ENCODE peak calls at places on chromosomes 1 and 21, in four cellular contexts. M is K562, V is HepG2, Y is GM12878. C is an unnamed sample.

GRCh38 chr1:118905206-118905605 is 82.9 kb downstream of the TBX15 start:
- DNase-seq in V (no peak), Y (no peak), M (no peak), C (no peak)

GRCh38 chr1:8169364-8170058 is 143.4 kb upstream of the ERRFI1 start:
- DNase-seq in M (no peak), Y (peak), V (peak), C (no peak)

GRCh38 chr1:242523968-242524570 is 428 bp downstream of the PLD5 start:
- DNase-seq in V (no peak), Y (no peak), M (peak), C (peak)

GRCh38 chr1:13616234-13616633 is 32.6 kb downstream of the PDPN start:
- DNase-seq in V (no peak), Y (no peak), M (no peak), C (no peak)

GRCh38 chr1:218390625-218391024 is 45.5 kb downstream of the TGFB2 start:
- DNase-seq in Y (no peak), V (no peak), M (no peak), C (no peak)

GRCh38 chr1:39737546-39738169 is 1.0 kb upstream of the PPIE start:
- DNase-seq in V (peak), M (no peak), Y (no peak), C (no peak)

GRCh38 chr1:160910351-160910750 is 25.4 kb upstream of the ITLN1 start:
- DNase-seq in M (no peak), Y (no peak), V (no peak), C (no peak)

GRCh38 chr1:233114159-233114558 is 163.7 kb downstream of the NTPCR start:
- DNase-seq in M (no peak), Y (no peak), V (no peak), C (no peak)

GRCh38 chr1:85580046-85580411 is 532 bp upstream of the CCN1 start:
- DNase-seq in Y (no peak), V (peak), M (no peak), C (peak)

GRCh38 chr1:159823401-159823800 is 3.3 kb upstream of the SLAMF8 start:
- DNase-seq in V (no peak), M (no peak), Y (no peak), C (no peak)

GRCh38 chr1:23799570-23800395 is 771 bp downstream of the GALE start:
- DNase-seq in V (peak), Y (no peak), M (peak), C (peak)

GRCh38 chr1:175129182-175129581 is 61.5 kb downstream of the TNN start:
- DNase-seq in Y (no peak), M (no peak), V (no peak), C (no peak)

GRCh38 chr1:27508139-27508665 is 18.2 kb upstream of the WASF2 start:
- DNase-seq in Y (no peak), V (peak), M (peak), C (no peak)

GRCh38 chr21:41251961-41252642 is 64.5 kb upstream of the FAM3B start:
- DNase-seq in Y (no peak), V (no peak), M (no peak), C (no peak)

GRCh38 chr1:46699670-46700069 is 19.2 kb downstream of the EFCAB14 start:
- DNase-seq in M (no peak), Y (no peak), V (no peak), C (no peak)

GRCh38 chr1:44147582-44147981 is 6.2 kb upstream of the KLF18 start:
- DNase-seq in V (no peak), Y (no peak), M (no peak), C (no peak)

GRCh38 chr1:198711837-198712236 is 73.0 kb downstream of the PTPRC start:
- DNase-seq in Y (no peak), M (no peak), V (no peak), C (no peak)

GRCh38 chr21:44428281-44428942 is 26.9 kb upstream of the LRRC3 start:
- DNase-seq in V (peak), Y (no peak), M (peak), C (peak)

GRCh38 chr1:234866007-234866866 is 256.3 kb upstream of the IRF2BP2 start:
- DNase-seq in Y (no peak), V (peak), M (peak), C (no peak)

GRCh38 chr1:244628719-244629299 is 24.1 kb upstream of the DESI2 start:
- DNase-seq in Y (no peak), V (no peak), M (no peak), C (no peak)

GRCh38 chr1:107866870-107867269 is 98.1 kb downstream of the VAV3 start:
- DNase-seq in M (no peak), Y (no peak), V (no peak), C (no peak)

GRCh38 chr1:43465694-43466152 is 12.0 kb upstream of the HYI start:
- DNase-seq in Y (no peak), V (peak), M (no peak), C (no peak)

GRCh38 chr1:108653431-108654105 is 7.3 kb downstream of the HENMT1 start:
- DNase-seq in Y (no peak), M (no peak), V (no peak), C (no peak)

GRCh38 chr1:197130677-197131304 is 15.7 kb downstream of the ASPM start:
- DNase-seq in Y (no peak), M (no peak), V (no peak), C (no peak)

GRCh38 chr1:146001734-146002133 is 5.4 kb upstream of the TXNIP start:
- DNase-seq in Y (no peak), M (no peak), V (no peak), C (no peak)

GRCh38 chr1:19205845-19206244 is 4.2 kb downstream of the UBR4 start:
- DNase-seq in V (no peak), Y (no peak), M (no peak), C (no peak)

GRCh38 chr1:26482921-26483320 is 10.7 kb downstream of the HMGN2 start:
- DNase-seq in M (no peak), Y (no peak), V (no peak), C (no peak)

GRCh38 chr1:109652446-109652845 is 3.5 kb upstream of the GSTM4 start:
- DNase-seq in Y (no peak), V (no peak), M (no peak), C (no peak)

GRCh38 chr1:27548858-27549719 is 54.9 kb downstream of the AHDC1 start:
- DNase-seq in Y (no peak), M (no peak), V (no peak), C (no peak)

GRCh38 chr1:205054013-205054412 is 11.0 kb downstream of the CNTN2 start:
- DNase-seq in M (no peak), Y (no peak), V (no peak), C (no peak)

GRCh38 chr1:234541281-234541975 is 62.4 kb upstream of the TARBP1 start:
- DNase-seq in V (no peak), Y (no peak), M (no peak), C (no peak)

GRCh38 chr1:225483818-225484656 is 56.2 kb upstream of the LBR start:
- DNase-seq in M (no peak), V (no peak), Y (no peak), C (peak)

GRCh38 chr1:58745086-58745485 is 38.8 kb downstream of the JUN start:
- DNase-seq in M (no peak), Y (no peak), V (no peak), C (no peak)

GRCh38 chr1:6246497-6247295 is 2.7 kb downstream of the HES3 start:
- DNase-seq in Y (no peak), M (peak), V (peak), C (peak)

GRCh38 chr1:159752135-159752580 is 28.6 kb upstream of the DUSP23 start:
- DNase-seq in V (peak), Y (no peak), M (no peak), C (no peak)

GRCh38 chr1:116836099-116836498 is 73.6 kb upstream of the PTGFRN start:
- DNase-seq in M (no peak), Y (no peak), V (no peak), C (no peak)

GRCh38 chr1:168116327-168116799 is 20.4 kb downstream of the GPR161 start:
- DNase-seq in V (no peak), Y (no peak), M (no peak), C (no peak)

GRCh38 chr1:30908886-30909777 is 574 bp upstream of the SDC3 start:
- DNase-seq in M (no peak), Y (no peak), V (no peak), C (no peak)

GRCh38 chr1:30907390-30907640 is 1.2 kb downstream of the SDC3 start:
- DNase-seq in V (no peak), Y (no peak), M (no peak), C (no peak)

GRCh38 chr1:30906631-30907389 is 1.7 kb downstream of the SDC3 start:
- DNase-seq in V (no peak), Y (no peak), M (no peak), C (no peak)

GRCh38 chr1:30908446-30908885 is at the start of gene SDC3:
- DNase-seq in M (peak), Y (no peak), V (no peak), C (no peak)

GRCh38 chr1:30907641-30908445 is 715 bp downstream of the SDC3 start:
- DNase-seq in M (peak), V (no peak), Y (no peak), C (no peak)
- TF ChIP-seq CREM in M (no peak), V (no peak), Y (no peak), C (no peak)

GRCh38 chr1:161962094-161962887 is 61.4 kb downstream of the OLFML2B start:
- DNase-seq in Y (peak), M (no peak), V (no peak), C (no peak)
- TF ChIP-seq ATF3 in Y (no peak), M (no peak), V (no peak), C (no peak)

DNA sequence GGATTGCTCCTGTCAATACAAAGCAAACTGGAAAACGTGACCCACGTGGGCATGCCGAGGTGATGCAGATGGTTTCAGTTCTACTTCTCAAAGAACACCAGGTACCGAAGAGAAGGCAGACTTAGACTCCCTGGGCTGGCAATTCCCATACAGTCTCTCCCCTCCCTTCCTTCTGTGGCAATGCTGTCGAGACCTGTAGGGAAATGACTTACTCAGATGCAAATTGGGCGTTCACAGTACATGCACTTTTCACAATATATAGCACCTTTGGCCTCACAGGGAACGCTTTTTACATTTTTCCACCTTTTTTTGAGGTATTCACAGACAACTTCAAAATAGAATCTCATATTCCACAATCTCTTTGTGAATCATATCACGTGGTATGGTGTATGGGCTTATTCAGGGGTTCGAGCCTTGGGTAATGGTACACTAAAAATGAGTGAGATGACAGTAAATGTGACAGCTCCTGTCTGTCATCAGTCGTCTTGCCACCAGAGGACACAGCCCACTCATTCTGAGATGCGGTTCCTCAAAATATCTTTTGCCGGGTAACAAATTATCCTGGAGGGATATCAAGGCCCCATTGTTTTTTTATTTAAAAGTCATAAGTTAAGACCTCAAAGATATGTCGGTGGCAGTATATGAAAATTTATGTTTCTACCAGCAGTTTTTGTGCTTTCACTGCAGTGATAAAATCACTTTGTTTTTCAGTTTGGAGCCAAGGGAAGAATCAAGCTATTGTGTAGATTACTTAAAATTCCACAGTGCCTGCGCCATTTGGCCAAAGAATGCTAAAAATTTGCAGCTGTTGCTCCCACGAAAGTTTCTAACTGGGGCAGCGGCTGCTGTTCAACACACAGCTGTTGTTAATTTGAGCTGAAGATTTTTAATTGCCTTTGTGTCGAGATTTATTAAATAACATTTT is 168.4 kb downstream of the ZZZ3 start:
- DNase-seq in M (no peak), Y (no peak), V (no peak), C (peak)
- TF ChIP-seq CREM in M (no peak), Y (no peak), V (no peak), C (no peak)

GRCh38 chr1:42135426-42135825 is 17.8 kb upstream of the GUCA2B start:
- DNase-seq in V (no peak), Y (no peak), M (no peak), C (no peak)

GRCh38 chr1:42136466-42136865 is 16.7 kb upstream of the GUCA2B start:
- DNase-seq in V (no peak), M (no peak), Y (no peak), C (no peak)

GRCh38 chr1:42139444-42139843 is 13.8 kb upstream of the GUCA2B start:
- DNase-seq in Y (no peak), V (no peak), M (no peak), C (no peak)

GRCh38 chr1:42140191-42140590 is 13.0 kb upstream of the GUCA2B start:
- DNase-seq in V (no peak), M (no peak), Y (no peak), C (no peak)

GRCh38 chr1:42137766-42138165 is 15.4 kb upstream of the GUCA2B start:
- DNase-seq in M (no peak), V (no peak), Y (no peak), C (no peak)
- TF ChIP-seq ATF3 in M (no peak), V (no peak), Y (no peak), C (no peak)

DNA sequence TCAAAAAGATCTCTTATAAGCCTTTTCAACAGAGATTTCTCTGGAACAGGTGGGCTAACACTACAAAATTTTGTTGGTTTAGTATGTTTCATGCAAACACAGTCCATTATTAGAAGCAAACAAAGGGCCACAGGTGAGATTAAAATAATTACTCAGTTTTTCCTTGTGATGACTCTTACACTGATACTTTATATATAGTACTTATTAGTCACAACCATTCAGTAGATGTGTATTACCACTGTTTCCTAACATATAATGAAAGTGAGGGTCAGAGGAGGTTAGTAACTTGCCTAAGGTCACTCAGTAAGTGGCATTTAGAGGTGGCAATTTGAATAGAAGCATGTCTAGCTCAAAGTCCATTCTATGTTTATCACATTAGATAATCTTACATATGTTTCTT is 44.2 kb downstream of the CYYR1 start:
- DNase-seq in M (no peak), Y (no peak), V (no peak), C (no peak)
- TF ChIP-seq CREM in M (no peak), Y (no peak), V (no peak), C (no peak)

DNA sequence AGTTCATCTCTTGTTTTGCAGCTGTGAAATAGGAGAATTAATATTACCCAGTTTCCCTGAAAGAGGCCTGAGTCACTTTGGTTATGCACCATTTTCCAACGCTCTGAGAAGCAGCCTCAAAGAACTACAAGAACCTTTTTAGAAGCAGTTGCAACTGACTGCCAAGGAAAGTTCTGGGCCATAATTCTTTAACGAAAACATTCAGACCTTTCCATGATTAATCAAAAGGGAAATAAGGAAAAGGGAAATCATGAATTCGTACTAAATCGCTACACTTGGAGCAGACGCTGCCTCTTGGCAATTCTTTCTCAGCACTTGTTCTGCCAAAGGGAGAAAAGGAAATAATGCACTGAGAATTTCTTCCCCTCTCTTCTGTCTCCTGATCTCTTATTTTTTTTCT is 68.1 kb upstream of the GALNT2 start:
- DNase-seq in M (no peak), V (no peak), Y (no peak), C (no peak)
- TF ChIP-seq ATF3 in M (no peak), V (no peak), Y (no peak), C (no peak)

C was measured in WTC11.